ENCODE peak calls at places on chromosomes 6 and 20, in four cellular contexts. One of them, this sample, is unnamed.

GRCh38 chr20:58352454-58352853 is 36.6 kb upstream of the VAPB start:
- DNase-seq in H1: no peak
- DNase-seq in K562: no peak
- DNase-seq in GM12878: no peak
- DNase-seq in this sample: no peak

GRCh38 chr6:105667061-105667460 is 264.2 kb upstream of the PREP start:
- DNase-seq in H1: no peak
- DNase-seq in GM12878: no peak
- DNase-seq in K562: no peak
- DNase-seq in this sample: no peak

GRCh38 chr6:145148392-145149175 is 586.7 kb downstream of the EPM2A start:
- DNase-seq in GM12878: peak
- DNase-seq in K562: no peak
- DNase-seq in H1: no peak
- DNase-seq in this sample: peak

GRCh38 chr6:155561262-155561970 is 105.8 kb upstream of the NOX3 start:
- DNase-seq in K562: no peak
- DNase-seq in H1: no peak
- DNase-seq in GM12878: no peak
- DNase-seq in this sample: peak

GRCh38 chr20:41299899-41300298 is 17.6 kb downstream of the ZHX3 start:
- DNase-seq in K562: no peak
- DNase-seq in GM12878: no peak
- DNase-seq in H1: no peak
- DNase-seq in this sample: no peak

GRCh38 chr20:8129211-8129986 is 2.7 kb upstream of the PLCB1 start:
- DNase-seq in K562: no peak
- DNase-seq in GM12878: no peak
- DNase-seq in H1: no peak
- DNase-seq in this sample: peak

GRCh38 chr6:80088637-80089036 is 17.8 kb upstream of the BCKDHB start:
- DNase-seq in K562: no peak
- DNase-seq in H1: no peak
- DNase-seq in GM12878: no peak
- DNase-seq in this sample: peak

GRCh38 chr6:148342146-148343027 is at the start of gene SASH1:
- DNase-seq in K562: no peak
- DNase-seq in H1: peak
- DNase-seq in GM12878: peak
- DNase-seq in this sample: peak

GRCh38 chr6:121620002-121620740 is 184.7 kb downstream of the GJA1 start:
- DNase-seq in H1: peak
- DNase-seq in GM12878: no peak
- DNase-seq in K562: no peak
- DNase-seq in this sample: no peak

GRCh38 chr6:166862287-166862977 is 93.9 kb downstream of the RNASET2 start:
- DNase-seq in K562: no peak
- DNase-seq in GM12878: no peak
- DNase-seq in H1: peak
- DNase-seq in this sample: no peak

GRCh38 chr20:64050261-64051032 is 1.0 kb upstream of the SOX18 start:
- DNase-seq in H1: no peak
- DNase-seq in K562: peak
- DNase-seq in GM12878: no peak
- DNase-seq in this sample: peak

GRCh38 chr20:8545212-8545611 is 413.1 kb downstream of the PLCB1 start:
- DNase-seq in K562: no peak
- DNase-seq in GM12878: no peak
- DNase-seq in H1: no peak
- DNase-seq in this sample: no peak

GRCh38 chr6:29019629-29020028 is 14.5 kb upstream of the ZNF311 start:
- DNase-seq in H1: no peak
- DNase-seq in GM12878: no peak
- DNase-seq in K562: no peak
- DNase-seq in this sample: no peak

GRCh38 chr6:1761472-1761871 is 151.8 kb downstream of the FOXC1 start:
- DNase-seq in K562: no peak
- DNase-seq in H1: no peak
- DNase-seq in GM12878: no peak
- DNase-seq in this sample: peak

GRCh38 chr6:1390805-1391511 is 1.6 kb downstream of the FOXF2 start:
- DNase-seq in H1: peak
- DNase-seq in GM12878: no peak
- DNase-seq in K562: no peak
- DNase-seq in this sample: no peak

GRCh38 chr6:105608711-105609374 is 206.0 kb upstream of the PREP start:
- DNase-seq in H1: no peak
- DNase-seq in K562: no peak
- DNase-seq in GM12878: no peak
- DNase-seq in this sample: peak

GRCh38 chr6:132730560-132730959 is 16.7 kb upstream of the VNN1 start:
- DNase-seq in GM12878: no peak
- DNase-seq in H1: no peak
- DNase-seq in K562: no peak
- DNase-seq in this sample: no peak

GRCh38 chr6:108165714-108166663 is at the start of gene NR2E1:
- DNase-seq in GM12878: no peak
- DNase-seq in H1: peak
- DNase-seq in K562: no peak
- DNase-seq in this sample: no peak

GRCh38 chr6:73803562-73804221 is 107.7 kb downstream of the CD109 start:
- DNase-seq in GM12878: no peak
- DNase-seq in K562: peak
- DNase-seq in H1: peak
- DNase-seq in this sample: peak

GRCh38 chr6:101830501-101831031 is 437.1 kb downstream of the GRIK2 start:
- DNase-seq in K562: no peak
- DNase-seq in GM12878: no peak
- DNase-seq in H1: no peak
- DNase-seq in this sample: no peak

GRCh38 chr6:107789361-107789760 is 34.8 kb downstream of the SCML4 start:
- DNase-seq in K562: no peak
- DNase-seq in GM12878: no peak
- DNase-seq in H1: peak
- DNase-seq in this sample: no peak

GRCh38 chr6:17167327-17167979 is 65.6 kb downstream of the STMND1 start:
- DNase-seq in H1: peak
- DNase-seq in K562: peak
- DNase-seq in GM12878: no peak
- DNase-seq in this sample: peak

GRCh38 chr20:50368813-50369224 is 141.4 kb upstream of the PTPN1 start:
- DNase-seq in GM12878: no peak
- DNase-seq in K562: peak
- DNase-seq in H1: no peak
- DNase-seq in this sample: peak

GRCh38 chr20:62155428-62156253 is 12.1 kb downstream of the SS18L1 start:
- DNase-seq in H1: no peak
- DNase-seq in K562: no peak
- DNase-seq in GM12878: no peak
- DNase-seq in this sample: peak

GRCh38 chr20:37524859-37525708 is 2.6 kb downstream of the BLCAP start:
- DNase-seq in K562: no peak
- DNase-seq in H1: no peak
- DNase-seq in GM12878: no peak
- DNase-seq in this sample: no peak

GRCh38 chr6:17492350-17492749 is 99.0 kb downstream of the CAP2 start:
- DNase-seq in K562: no peak
- DNase-seq in H1: peak
- DNase-seq in GM12878: no peak
- DNase-seq in this sample: no peak

GRCh38 chr6:42028234-42029061 is 21.9 kb upstream of the TAF8 start:
- DNase-seq in H1: no peak
- DNase-seq in K562: peak
- DNase-seq in GM12878: no peak
- DNase-seq in this sample: no peak

GRCh38 chr6:31158863-31159855 is 770 bp downstream of the TCF19 start:
- DNase-seq in K562: peak
- DNase-seq in GM12878: no peak
- DNase-seq in H1: peak
- DNase-seq in this sample: peak
- TF ChIP-seq HDAC6 in K562: no peak
- TF ChIP-seq HDAC6 in GM12878: no peak
- TF ChIP-seq HDAC6 in H1: no peak
- TF ChIP-seq HDAC6 in this sample: no peak

DNA sequence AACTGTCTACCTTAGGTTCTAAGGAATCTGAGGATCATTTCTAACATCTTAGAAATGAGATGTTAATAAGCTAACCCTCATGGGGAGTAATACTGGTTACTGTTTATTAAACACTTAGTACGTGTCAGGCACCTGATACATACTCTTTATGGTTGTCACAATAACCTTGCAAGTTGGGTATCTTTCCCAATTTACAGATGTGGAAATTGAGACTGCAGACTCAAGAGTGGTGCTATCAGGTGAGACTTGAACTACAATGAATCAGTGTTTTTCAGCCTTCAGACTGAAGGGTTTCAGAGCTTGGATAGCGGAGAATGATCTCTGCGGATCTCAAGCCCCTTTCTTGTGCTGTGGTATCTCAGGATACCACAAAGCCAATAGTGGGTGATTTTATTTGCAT is 27.0 kb downstream of the ELOVL2 start:
- DNase-seq in H1: no peak
- DNase-seq in K562: no peak
- DNase-seq in GM12878: no peak
- DNase-seq in this sample: no peak
- TF ChIP-seq HDAC6 in H1: no peak
- TF ChIP-seq HDAC6 in K562: no peak
- TF ChIP-seq HDAC6 in GM12878: no peak
- TF ChIP-seq HDAC6 in this sample: no peak

GRCh38 chr6:57278570-57278969 is 38.9 kb upstream of the PRIM2 start:
- DNase-seq in K562: no peak
- DNase-seq in GM12878: no peak
- DNase-seq in H1: no peak
- DNase-seq in this sample: no peak

GRCh38 chr6:57284056-57284455 is 33.4 kb upstream of the PRIM2 start:
- DNase-seq in K562: no peak
- DNase-seq in GM12878: no peak
- DNase-seq in H1: no peak
- DNase-seq in this sample: no peak

GRCh38 chr6:57283096-57283495 is 34.3 kb upstream of the PRIM2 start:
- DNase-seq in H1: no peak
- DNase-seq in K562: no peak
- DNase-seq in GM12878: no peak
- DNase-seq in this sample: no peak
- TF ChIP-seq HDAC6 in H1: no peak
- TF ChIP-seq HDAC6 in K562: no peak
- TF ChIP-seq HDAC6 in GM12878: no peak
- TF ChIP-seq HDAC6 in this sample: no peak

DNA sequence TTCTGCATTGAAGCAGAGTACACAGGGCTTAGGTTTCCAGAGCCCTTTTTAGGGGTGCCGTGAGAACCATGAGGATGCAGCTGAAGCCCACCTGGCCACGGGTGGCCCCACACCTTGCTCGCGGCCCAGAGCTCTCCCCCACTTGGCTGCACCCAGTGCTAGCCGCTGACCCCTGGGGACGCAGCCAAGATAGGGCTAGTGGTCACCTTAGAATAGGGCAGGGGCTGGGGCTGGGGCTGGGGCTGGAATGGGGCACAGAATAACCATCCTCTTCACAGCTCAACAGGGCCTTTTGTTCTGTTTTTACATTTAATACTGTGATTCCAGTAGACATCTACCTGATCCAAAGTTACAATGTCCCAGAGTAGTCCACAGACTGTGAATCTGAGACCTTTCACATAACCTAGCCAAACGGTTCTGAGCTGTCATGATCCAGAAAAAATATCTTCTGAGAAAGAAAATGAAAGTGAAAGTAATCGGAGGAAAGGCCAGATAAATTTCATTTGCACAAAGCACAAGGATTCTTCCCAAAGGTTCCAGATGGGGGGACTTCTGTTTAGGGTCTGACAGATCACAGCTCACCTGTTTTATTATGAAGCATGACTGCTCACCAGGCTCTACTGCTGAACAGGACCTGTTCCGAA is 402.1 kb downstream of the THBS2 start:
- DNase-seq in GM12878: no peak
- DNase-seq in H1: no peak
- DNase-seq in K562: no peak
- DNase-seq in this sample: no peak
- TF ChIP-seq HDAC6 in GM12878: no peak
- TF ChIP-seq HDAC6 in H1: no peak
- TF ChIP-seq HDAC6 in K562: no peak
- TF ChIP-seq HDAC6 in this sample: no peak

DNA sequence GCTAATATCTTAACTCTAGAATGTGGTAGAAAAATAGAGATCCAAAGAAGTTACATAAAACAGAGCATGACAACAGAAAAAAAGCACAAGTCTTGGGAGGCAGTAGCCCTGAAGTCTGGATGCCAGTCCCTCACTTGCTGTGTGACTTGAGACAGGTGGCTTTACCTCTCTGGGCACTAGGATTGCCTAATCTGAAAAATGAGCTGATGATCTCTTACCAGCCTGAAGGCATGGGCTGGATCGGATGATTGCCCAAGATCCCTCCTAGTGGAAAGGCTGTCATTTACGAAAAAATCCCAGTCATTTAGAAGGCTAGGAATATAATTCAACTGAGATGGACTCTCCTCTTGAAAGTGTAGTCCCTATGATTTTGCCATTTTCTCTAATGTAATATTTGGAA is 10.9 kb upstream of the GCM1 start:
- DNase-seq in H1: no peak
- DNase-seq in K562: no peak
- DNase-seq in GM12878: no peak
- DNase-seq in this sample: peak
- TF ChIP-seq HDAC6 in H1: no peak
- TF ChIP-seq HDAC6 in K562: no peak
- TF ChIP-seq HDAC6 in GM12878: no peak
- TF ChIP-seq HDAC6 in this sample: no peak

GRCh38 chr6:125300992-125301434 is 754 bp downstream of the HDDC2 start:
- DNase-seq in H1: no peak
- DNase-seq in K562: no peak
- DNase-seq in GM12878: no peak
- DNase-seq in this sample: no peak
- TF ChIP-seq HDAC6 in H1: no peak
- TF ChIP-seq HDAC6 in K562: no peak
- TF ChIP-seq HDAC6 in GM12878: no peak
- TF ChIP-seq HDAC6 in this sample: no peak

This sample was measured in HepG2.